ENCODE peak calls at places on chromosomes 5 and 9, in five cellular contexts. O is NAMALWA; Q is astrocyte of the spinal cord; R is activated naive CD8-positive, alpha-beta T cell treated with anti-CD3 and anti-CD28 coated beads, Interleukin-2, amount 50 U/mL, for 24 hours; C is cardiac fibroblast. G is an unnamed sample.

GRCh38 chr5:116814656-116815055 is 240.0 kb upstream of the SEMA6A start:
- DNase-seq in O (no peak), Q (no peak), R (no peak), C (no peak), G (no peak)

GRCh38 chr5:73638344-73639095 is 12.5 kb downstream of the ARHGEF28 start:
- DNase-seq in O (peak; percentile 16), Q (peak; percentile 80), R (no peak), C (peak; percentile 80), G (peak; percentile 50)

GRCh38 chr5:1004598-1005361 is 3.8 kb upstream of the NKD2 start:
- DNase-seq in O (no peak), Q (no peak), R (peak; percentile 48), C (peak; percentile 54), G (no peak)

GRCh38 chr9:96100385-96100978 is 201.5 kb downstream of the HSD17B3 start:
- DNase-seq in O (peak; percentile 1), Q (no peak), R (peak; percentile 8), C (no peak), G (peak; percentile 61)

GRCh38 chr9:123401879-123402513 is 46.0 kb downstream of the CRB2 start:
- DNase-seq in O (peak; percentile 72), Q (peak; percentile 54), R (peak; percentile 29), C (peak; percentile 68), G (peak; percentile 25)

GRCh38 chr9:15936316-15936869 is 383.6 kb downstream of the CCDC171 start:
- DNase-seq in O (no peak), Q (peak; percentile 74), R (no peak), C (peak; percentile 46), G (no peak)

GRCh38 chr9:77714077-77714549 is 66.0 kb upstream of the GNA14 start:
- DNase-seq in O (no peak), Q (peak; percentile 60), R (no peak), C (peak; percentile 22), G (no peak)

GRCh38 chr5:55022454-55022853 is 1.6 kb upstream of the GZMK start:
- DNase-seq in O (no peak), Q (no peak), R (no peak), C (no peak), G (no peak)

GRCh38 chr5:113140837-113141661 is 164.5 kb downstream of the DCP2 start:
- DNase-seq in O (no peak), Q (peak; percentile 76), R (no peak), C (peak; percentile 78), G (peak; percentile 99)